ENCODE peak calls at places on chromosomes 1 and 21, in four cellular contexts. Y, T, I and V are unnamed samples.

GRCh38 chr1:81029266-81029665 is 771.5 kb upstream of the ADGRL2 start:
- DNase-seq in Y (no peak), T (no peak), I (no peak), V (no peak)

GRCh38 chr1:189816558-189816957 is 661.1 kb downstream of the BRINP3 start:
- DNase-seq in Y (no peak), T (no peak), I (no peak), V (no peak)

GRCh38 chr21:34065015-34065414 is 8.4 kb upstream of the MRPS6 start:
- DNase-seq in Y (no peak), T (no peak), I (no peak), V (no peak)

GRCh38 chr1:85343612-85344255 is 67.3 kb upstream of the BCL10 start:
- DNase-seq in Y (no peak), T (no peak), I (no peak), V (no peak)

GRCh38 chr1:38101037-38101782 is 54.6 kb upstream of the POU3F1 start:
- DNase-seq in Y (no peak), T (no peak), I (no peak), V (no peak)

GRCh38 chr21:16108561-16109070 is 378.8 kb downstream of the USP25 start:
- DNase-seq in Y (no peak), T (no peak), I (no peak), V (no peak)

GRCh38 chr1:171127481-171127880 is 36.8 kb downstream of the FMO3 start:
- DNase-seq in Y (no peak), T (no peak), I (peak), V (no peak)

GRCh38 chr1:61842863-61843514 is 100.7 kb downstream of the PATJ start:
- DNase-seq in Y (peak), T (no peak), I (peak), V (no peak)

GRCh38 chr1:36224537-36225297 is 474 bp downstream of the THRAP3 start:
- DNase-seq in Y (peak), T (no peak), I (no peak), V (peak)

GRCh38 chr1:57101171-57101570 is 135.4 kb upstream of the C8B start:
- DNase-seq in Y (no peak), T (no peak), I (no peak), V (no peak)
- TF ChIP-seq CTCF in Y (no peak), T (no peak), I (no peak), V (no peak)

GRCh38 chr1:113390871-113391642 is 742 bp downstream of the MAGI3 start:
- DNase-seq in Y (peak), T (peak), I (peak), V (peak)
- TF ChIP-seq CTCF in Y (no peak), T (no peak), I (peak), V (no peak)

DNA sequence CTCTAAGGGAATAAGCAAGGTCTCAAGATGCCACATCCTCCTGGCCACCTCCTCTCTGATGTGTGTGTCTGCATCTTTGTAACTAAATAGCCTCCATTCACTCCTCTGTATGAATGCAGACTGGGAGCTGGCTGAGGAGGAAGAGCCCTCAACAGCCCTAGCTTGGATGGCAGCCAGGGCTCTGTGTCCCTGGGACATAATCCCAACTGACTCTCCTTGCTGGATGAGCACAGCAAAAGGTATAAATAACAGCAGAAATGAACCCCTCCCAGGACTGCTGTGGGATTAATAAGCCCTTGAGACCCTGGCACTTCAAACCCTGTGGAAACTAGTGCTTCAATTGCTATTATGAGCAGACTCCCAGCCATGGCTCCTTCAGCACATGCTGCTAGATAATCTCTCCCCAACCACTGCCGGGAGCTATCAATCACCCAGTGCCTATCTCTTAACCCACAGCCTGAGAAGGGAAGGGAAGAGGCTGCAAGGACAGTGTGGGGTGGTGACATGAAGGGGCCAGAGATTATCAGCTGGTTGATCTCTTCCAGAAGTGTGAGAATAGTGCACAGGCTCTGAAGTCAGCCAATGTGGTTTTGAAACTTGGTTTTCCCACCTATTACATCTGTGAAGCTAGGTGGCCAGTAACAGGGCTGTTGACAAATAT is 152.2 kb downstream of the TNR start:
- DNase-seq in Y (peak), T (no peak), I (peak), V (no peak)
- TF ChIP-seq CTCF in Y (no peak), T (no peak), I (no peak), V (no peak)

GRCh38 chr1:223717123-223717522 is 4.8 kb downstream of the CAPN2 start:
- DNase-seq in Y (no peak), T (no peak), I (no peak), V (no peak)

GRCh38 chr1:223718850-223719249 is 6.5 kb downstream of the CAPN2 start:
- DNase-seq in Y (no peak), T (no peak), I (no peak), V (no peak)

GRCh38 chr1:223715710-223716103 is 3.4 kb downstream of the CAPN2 start:
- DNase-seq in Y (no peak), T (no peak), I (no peak), V (no peak)

GRCh38 chr1:223716302-223716862 is 4.0 kb downstream of the CAPN2 start:
- DNase-seq in Y (no peak), T (no peak), I (no peak), V (no peak)

GRCh38 chr1:223717695-223718363 is 5.5 kb downstream of the CAPN2 start:
- DNase-seq in Y (no peak), T (no peak), I (no peak), V (no peak)
- TF ChIP-seq CTCF in Y (no peak), T (no peak), I (no peak), V (no peak)

DNA sequence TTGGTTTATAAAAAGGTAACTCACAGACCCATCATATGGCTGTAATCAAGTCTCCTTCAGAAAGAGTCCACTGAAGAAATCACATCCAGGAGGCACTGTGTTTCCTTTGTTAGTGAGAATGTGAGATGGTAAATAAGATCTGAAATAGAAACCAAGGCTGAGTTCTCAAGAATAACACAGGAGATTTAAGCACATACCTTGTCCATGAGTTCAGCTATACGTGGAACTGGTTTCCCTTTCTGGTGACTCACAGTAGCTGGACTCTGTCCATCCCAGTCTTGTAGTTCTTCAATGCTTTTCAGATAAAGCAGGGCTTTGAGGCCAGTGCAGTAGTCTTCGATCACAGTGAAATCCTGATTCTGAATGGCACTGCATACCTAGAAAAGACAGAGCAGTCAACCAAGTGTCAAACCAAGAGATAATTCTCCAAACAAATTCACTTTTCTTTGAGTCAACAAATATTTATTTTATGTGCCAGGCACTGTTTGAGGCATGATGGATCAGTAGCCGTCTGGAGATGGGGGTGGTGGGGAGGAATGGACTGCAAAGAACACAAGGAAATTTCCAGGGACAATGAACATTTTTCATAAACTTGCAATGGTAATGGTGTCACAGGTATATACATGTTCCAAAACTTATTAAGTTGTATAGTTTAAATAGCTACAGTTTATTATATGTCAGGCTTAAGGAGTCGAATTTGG is 471.4 kb downstream of the PTBP2 start:
- DNase-seq in Y (no peak), T (no peak), I (peak), V (no peak)
- TF ChIP-seq CTCF in Y (no peak), T (no peak), I (no peak), V (no peak)

DNA sequence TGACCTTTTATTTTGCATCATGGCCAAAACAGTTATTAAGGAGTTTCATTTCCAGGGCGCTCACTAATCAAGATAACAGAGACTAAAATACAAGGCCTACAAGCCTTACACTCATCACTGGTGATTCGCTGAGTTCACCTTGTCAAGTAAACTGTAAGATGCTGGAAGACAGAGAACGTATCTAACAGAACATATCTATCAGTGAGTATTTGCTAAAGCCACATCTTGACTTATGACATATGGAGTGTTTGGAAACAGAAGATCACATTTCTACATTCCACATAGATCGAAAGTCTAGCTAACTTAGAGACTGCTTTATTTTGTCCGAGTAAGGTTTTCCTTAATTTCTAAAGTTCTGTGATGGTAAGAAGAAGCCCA is 506.5 kb downstream of the SMYD3 start:
- DNase-seq in Y (no peak), T (no peak), I (no peak), V (no peak)
- TF ChIP-seq CTCF in Y (no peak), T (no peak), I (no peak), V (no peak)

DNA sequence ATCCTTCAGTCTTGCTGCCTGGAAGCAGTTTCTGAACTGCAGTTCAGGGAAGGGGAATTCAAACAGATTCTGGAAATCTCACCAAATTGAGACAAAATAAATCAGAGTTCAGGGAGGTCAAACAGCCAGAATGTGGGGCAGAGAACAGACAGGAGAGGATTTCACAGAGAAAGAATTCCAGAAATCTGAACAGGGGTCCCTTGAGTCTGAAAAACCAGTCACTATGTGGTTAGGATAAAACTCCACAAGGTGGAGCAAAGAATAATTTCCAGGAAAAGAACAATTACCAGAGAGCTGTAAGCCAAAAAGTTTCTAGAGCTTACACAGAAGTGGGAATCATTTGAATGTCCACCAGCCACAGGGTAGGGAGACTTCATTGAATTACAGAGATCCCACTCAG is 84.7 kb downstream of the URB2 start:
- DNase-seq in Y (no peak), T (no peak), I (no peak), V (no peak)
- TF ChIP-seq CTCF in Y (no peak), T (no peak), I (no peak), V (peak)

DNA sequence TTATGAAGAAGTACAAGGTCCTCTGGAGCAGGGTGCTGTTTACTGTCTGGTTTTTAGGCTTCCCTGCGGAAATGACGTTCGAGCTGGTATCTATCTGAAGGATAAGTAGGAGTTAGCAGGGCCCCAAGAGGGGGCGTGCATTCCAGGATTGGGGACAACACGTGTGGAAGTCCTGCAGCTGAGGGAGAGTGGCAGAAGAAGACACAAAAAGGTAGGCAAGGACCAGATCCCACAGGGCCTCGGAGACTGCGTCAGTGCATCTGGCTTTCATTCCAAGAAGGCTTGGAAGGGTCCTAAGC is 5.9 kb downstream of the RIMS3 start:
- DNase-seq in Y (no peak), T (no peak), I (no peak), V (no peak)
- TF ChIP-seq CTCF in Y (no peak), T (no peak), I (no peak), V (no peak)